ENCODE peak calls at places on chromosomes 3 and 15, in ten cellular contexts. Y, O, H, F, Q, N, P, E, L and S are unnamed samples.

GRCh38 chr15:31501536-31502157 is 175.0 kb downstream of the KLF13 start:
- DNase-seq in Y (no peak), O (peak), H (no peak), F (no peak), Q (no peak), N (no peak), P (no peak), E (no peak), L (no peak), S (no peak)

GRCh38 chr15:97745481-97746071 is 214.9 kb upstream of the ARRDC4 start:
- DNase-seq in Y (no peak), O (peak), H (peak), F (peak), Q (peak), N (peak), P (no peak), E (peak), L (no peak), S (peak)

GRCh38 chr3:48881006-48881405 is 17.7 kb downstream of the SLC25A20 start:
- DNase-seq in Y (no peak), O (no peak), H (no peak), F (no peak), Q (no peak), N (no peak), P (no peak), E (no peak), L (no peak), S (no peak)

GRCh38 chr15:73002509-73002908 is 49.8 kb upstream of the NEO1 start:
- DNase-seq in Y (no peak), O (no peak), H (peak), F (no peak), Q (no peak), N (no peak), P (no peak), E (no peak), L (peak), S (no peak)

GRCh38 chr3:55718475-55718874 is 231.4 kb upstream of the WNT5A start:
- DNase-seq in Y (no peak), O (peak), H (peak), F (no peak), Q (peak), N (no peak), P (no peak), E (no peak), L (peak), S (no peak)

GRCh38 chr15:23860290-23860751 is 173.2 kb upstream of the NDN start:
- DNase-seq in Y (no peak), O (peak), H (no peak), F (no peak), Q (no peak), N (no peak), P (no peak), E (peak), L (no peak), S (no peak)

GRCh38 chr15:78810377-78811123 is 714 bp downstream of the ADAMTS7 start:
- DNase-seq in Y (peak), O (peak), H (peak), F (no peak), Q (peak), N (peak), P (no peak), E (peak), L (peak), S (peak)

GRCh38 chr15:101000271-101000681 is 81.1 kb downstream of the LRRK1 start:
- DNase-seq in Y (no peak), O (no peak), H (peak), F (no peak), Q (peak), N (no peak), P (no peak), E (no peak), L (peak), S (no peak)

GRCh38 chr3:195870442-195870841 is 37.9 kb downstream of the TNK2 start:
- DNase-seq in Y (no peak), O (no peak), H (no peak), F (no peak), Q (no peak), N (no peak), P (no peak), E (no peak), L (no peak), S (no peak)

GRCh38 chr3:114081022-114081421 is 24.5 kb downstream of the QTRT2 start:
- DNase-seq in Y (no peak), O (no peak), H (peak), F (no peak), Q (peak), N (no peak), P (no peak), E (no peak), L (no peak), S (no peak)

GRCh38 chr3:173618703-173619102 is 221.2 kb downstream of the NLGN1 start:
- DNase-seq in Y (no peak), O (no peak), H (no peak), F (no peak), Q (no peak), N (no peak), P (no peak), E (no peak), L (no peak), S (no peak)

GRCh38 chr3:54965746-54966145 is 37.9 kb upstream of the LRTM1 start:
- DNase-seq in Y (peak), O (no peak), H (peak), F (no peak), Q (peak), N (no peak), P (no peak), E (no peak), L (peak), S (no peak)

GRCh38 chr3:46353639-46354410 is at the start of gene CCR2:
- DNase-seq in Y (no peak), O (no peak), H (no peak), F (no peak), Q (no peak), N (no peak), P (no peak), E (no peak), L (no peak), S (no peak)

DNA sequence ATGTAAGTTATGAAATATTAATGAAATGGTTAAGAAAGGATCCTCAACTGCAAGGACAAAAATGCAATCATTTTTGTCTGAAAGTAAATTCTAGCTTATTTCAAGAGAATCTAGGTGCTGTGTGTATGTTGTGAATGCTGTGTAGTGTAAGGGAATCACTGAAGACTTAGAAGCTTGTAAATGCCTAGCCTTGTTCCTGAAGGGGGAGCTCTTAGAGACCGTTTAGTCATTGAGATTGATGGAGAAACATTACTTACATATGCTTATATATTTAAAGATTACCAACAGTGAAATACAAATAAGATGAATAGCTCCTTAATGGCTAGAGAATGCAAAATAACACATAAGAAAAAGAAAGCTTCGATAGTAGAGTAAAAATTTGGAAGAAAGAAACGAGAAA is 67.9 kb downstream of the CNTN4 start:
- DNase-seq in Y (no peak), O (no peak), H (no peak), F (no peak), Q (no peak), N (no peak), P (no peak), E (no peak), L (no peak), S (no peak)
- TF ChIP-seq CTCF in Y (no peak), O (peak), H (no peak), F (no peak), Q (no peak), N (no peak), P (no peak), E (peak), L (no peak), S (peak)

DNA sequence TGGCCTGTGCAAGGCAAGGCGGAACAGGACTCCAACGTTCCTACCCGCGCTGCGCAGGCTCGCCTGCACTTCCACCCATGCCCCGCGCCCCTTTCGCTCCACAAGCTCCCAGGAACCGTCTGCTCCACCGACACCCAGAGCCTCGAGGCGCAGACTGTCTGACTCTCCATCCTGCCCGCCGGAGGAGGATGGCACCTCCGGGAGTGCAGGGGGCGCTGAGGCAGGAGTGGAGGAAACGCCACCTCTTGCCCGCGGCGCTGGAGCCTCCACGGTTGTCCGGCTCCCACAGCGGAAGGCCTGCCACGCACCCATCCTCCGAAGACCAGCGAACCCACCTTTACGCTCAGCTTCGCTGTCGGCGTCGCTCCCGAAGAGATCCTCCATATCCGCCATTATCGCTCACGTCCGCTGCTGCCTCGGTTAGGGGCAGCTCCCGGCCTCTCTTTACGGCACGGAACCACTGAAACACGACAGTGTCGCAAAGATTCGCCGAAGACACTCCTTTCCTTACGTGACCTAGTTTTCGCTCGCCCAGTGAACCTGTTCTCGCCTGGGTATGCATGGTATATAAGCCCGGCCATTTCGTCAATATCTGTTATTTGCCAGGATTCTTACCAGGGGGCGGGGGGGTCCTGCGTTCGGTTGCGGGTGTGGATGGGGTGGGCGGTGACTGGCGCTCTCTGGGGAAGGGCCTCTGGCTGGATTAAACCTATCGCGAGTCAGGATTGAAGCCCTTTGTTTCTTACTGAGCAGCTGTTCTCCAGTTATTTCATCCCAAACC is at the start of gene LEO1:
- DNase-seq in Y (peak), O (peak), H (peak), F (peak), Q (peak), N (peak), P (peak), E (peak), L (peak), S (peak)
- TF ChIP-seq CTCF in Y (peak), O (no peak), H (peak), F (peak), Q (peak), N (no peak), P (no peak), E (peak), L (peak), S (peak)

DNA sequence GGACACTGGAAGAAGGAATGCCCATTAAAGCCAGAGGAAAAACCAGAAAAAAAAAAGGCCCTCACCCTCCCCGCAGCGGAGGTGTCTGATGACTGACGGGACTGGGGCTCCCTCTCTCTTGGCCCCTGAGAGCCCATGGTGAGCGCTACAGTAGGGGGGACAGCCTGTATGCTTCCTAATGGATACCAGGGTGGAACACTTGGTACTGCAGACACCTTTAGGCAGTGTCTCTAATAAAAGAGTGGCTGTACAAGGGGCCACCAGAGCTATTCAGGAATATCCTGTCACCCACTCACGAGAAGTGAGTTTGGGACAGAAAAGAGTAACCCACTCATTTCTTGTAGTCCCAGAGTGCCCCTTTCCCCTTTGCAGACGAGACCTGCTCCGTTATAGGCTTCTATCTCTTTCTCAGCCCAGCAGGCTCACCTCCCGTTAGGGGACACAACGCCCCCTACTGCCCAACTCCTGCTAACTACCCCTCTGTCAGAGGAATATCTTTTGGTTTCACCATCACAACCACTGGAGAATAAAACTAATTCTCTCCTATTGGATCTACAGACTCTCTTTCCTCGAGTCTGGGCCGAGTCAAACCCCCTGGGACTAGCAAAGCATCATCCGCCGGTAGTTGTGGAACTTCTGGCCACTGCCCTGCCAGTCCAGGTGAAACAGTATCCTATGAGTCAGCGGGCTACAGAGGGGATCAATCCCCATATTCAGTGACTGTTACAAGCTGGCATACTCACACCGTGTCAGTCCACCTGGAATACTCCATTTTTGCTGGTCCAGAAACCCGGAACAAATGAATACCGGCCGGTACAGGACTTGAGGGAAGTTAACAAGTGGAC is 40.8 kb downstream of the ZBTB11 start:
- DNase-seq in Y (peak), O (peak), H (peak), F (peak), Q (peak), N (peak), P (peak), E (peak), L (peak), S (peak)
- TF ChIP-seq CTCF in Y (peak), O (peak), H (peak), F (peak), Q (peak), N (peak), P (peak), E (peak), L (peak), S (peak)

DNA sequence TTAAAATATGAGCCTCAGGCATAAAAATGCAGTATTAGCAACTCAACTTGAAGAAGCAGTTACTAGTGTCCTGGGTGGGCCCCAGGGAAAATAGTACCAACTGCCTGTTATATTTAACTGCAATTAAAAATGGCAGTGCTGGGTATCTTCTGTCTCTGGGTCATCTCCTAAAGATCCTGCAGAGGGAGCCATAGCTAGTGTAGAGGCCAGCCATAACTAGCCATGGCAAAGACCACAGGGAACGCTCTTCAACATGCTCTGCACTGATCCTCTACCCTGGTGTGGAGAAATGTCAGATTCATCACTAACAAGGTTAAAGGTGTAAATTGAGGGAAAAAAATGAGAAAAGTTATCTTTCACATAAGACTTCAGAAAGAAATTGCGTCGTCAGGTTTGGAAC is 181.3 kb downstream of the SNRPN start:
- DNase-seq in Y (no peak), O (peak), H (peak), F (no peak), Q (peak), N (peak), P (no peak), E (no peak), L (no peak), S (no peak)
- TF ChIP-seq CTCF in Y (no peak), O (peak), H (peak), F (peak), Q (peak), N (peak), P (no peak), E (peak), L (no peak), S (no peak)

DNA sequence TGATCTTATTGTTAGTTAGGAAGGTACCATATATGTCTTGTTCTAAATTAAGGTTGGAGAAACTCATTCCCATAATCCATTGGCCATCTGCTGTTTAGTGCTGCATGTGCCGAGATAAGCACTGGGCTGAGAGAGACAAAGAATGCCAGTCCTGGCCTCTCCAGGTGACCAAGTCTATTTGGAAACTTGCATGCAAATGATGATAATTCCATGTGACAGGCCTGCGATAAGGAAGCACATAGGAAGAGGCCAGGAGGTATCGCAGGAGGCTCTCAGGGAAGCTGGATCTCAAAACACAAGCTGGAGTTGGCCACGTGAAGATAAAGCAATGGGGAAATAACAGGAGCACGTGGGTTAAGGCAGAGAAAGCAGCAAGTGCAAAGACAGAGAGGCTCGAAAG is 39.7 kb downstream of the MYO5C start:
- DNase-seq in Y (no peak), O (no peak), H (no peak), F (no peak), Q (no peak), N (no peak), P (no peak), E (no peak), L (no peak), S (no peak)
- TF ChIP-seq CTCF in Y (no peak), O (no peak), H (no peak), F (no peak), Q (no peak), N (no peak), P (no peak), E (no peak), L (no peak), S (no peak)